ENCODE peak calls at places on chromosomes 7 and 10, in four cellular contexts. One of them, this sample, is unnamed.

GRCh38 chr10:46234431-46235060 is 52.3 kb upstream of the ANTXRL start:
- DNase-seq in activated T-cell treated with anti-CD3 and anti-CD28 coated beads, Interleukin-2, amount 50 U/mL, for 4 hours: no peak
- DNase-seq in heart right ventricle: no peak
- DNase-seq in ELF-1: no peak
- DNase-seq in this sample: no peak

GRCh38 chr7:42342381-42342780 is 105.4 kb upstream of the GLI3 start:
- DNase-seq in activated T-cell treated with anti-CD3 and anti-CD28 coated beads, Interleukin-2, amount 50 U/mL, for 4 hours: no peak
- DNase-seq in heart right ventricle: no peak
- DNase-seq in ELF-1: peak
- DNase-seq in this sample: no peak

GRCh38 chr7:44100458-44101303 is 3.5 kb upstream of the AEBP1 start:
- DNase-seq in activated T-cell treated with anti-CD3 and anti-CD28 coated beads, Interleukin-2, amount 50 U/mL, for 4 hours: no peak
- DNase-seq in heart right ventricle: no peak
- DNase-seq in ELF-1: peak
- DNase-seq in this sample: peak

GRCh38 chr10:72044417-72045041 is 43.8 kb downstream of the SPOCK2 start:
- DNase-seq in activated T-cell treated with anti-CD3 and anti-CD28 coated beads, Interleukin-2, amount 50 U/mL, for 4 hours: no peak
- DNase-seq in heart right ventricle: peak
- DNase-seq in ELF-1: peak
- DNase-seq in this sample: no peak

GRCh38 chr7:132279718-132280117 is 296.6 kb downstream of the PLXNA4 start:
- DNase-seq in activated T-cell treated with anti-CD3 and anti-CD28 coated beads, Interleukin-2, amount 50 U/mL, for 4 hours: no peak
- DNase-seq in heart right ventricle: no peak
- DNase-seq in ELF-1: no peak
- DNase-seq in this sample: no peak

GRCh38 chr7:120996983-120997334 is 8.4 kb downstream of the CPED1 start:
- DNase-seq in activated T-cell treated with anti-CD3 and anti-CD28 coated beads, Interleukin-2, amount 50 U/mL, for 4 hours: no peak
- DNase-seq in heart right ventricle: no peak
- DNase-seq in ELF-1: no peak
- DNase-seq in this sample: no peak

GRCh38 chr7:130084037-130084875 is 13.9 kb downstream of the KLHDC10 start:
- DNase-seq in activated T-cell treated with anti-CD3 and anti-CD28 coated beads, Interleukin-2, amount 50 U/mL, for 4 hours: no peak
- DNase-seq in heart right ventricle: no peak
- DNase-seq in ELF-1: no peak
- DNase-seq in this sample: peak

GRCh38 chr10:25724241-25724640 is 209.8 kb upstream of the MYO3A start:
- DNase-seq in activated T-cell treated with anti-CD3 and anti-CD28 coated beads, Interleukin-2, amount 50 U/mL, for 4 hours: no peak
- DNase-seq in heart right ventricle: no peak
- DNase-seq in ELF-1: no peak
- DNase-seq in this sample: no peak

GRCh38 chr7:106021211-106022067 is 58.4 kb downstream of the CDHR3 start:
- DNase-seq in activated T-cell treated with anti-CD3 and anti-CD28 coated beads, Interleukin-2, amount 50 U/mL, for 4 hours: no peak
- DNase-seq in heart right ventricle: no peak
- DNase-seq in ELF-1: peak
- DNase-seq in this sample: no peak

GRCh38 chr10:7274293-7274692 is 136.5 kb downstream of the SFMBT2 start:
- DNase-seq in activated T-cell treated with anti-CD3 and anti-CD28 coated beads, Interleukin-2, amount 50 U/mL, for 4 hours: no peak
- DNase-seq in heart right ventricle: no peak
- DNase-seq in ELF-1: no peak
- DNase-seq in this sample: no peak

GRCh38 chr7:21408481-21408820 is 19.4 kb upstream of the SP4 start:
- DNase-seq in activated T-cell treated with anti-CD3 and anti-CD28 coated beads, Interleukin-2, amount 50 U/mL, for 4 hours: no peak
- DNase-seq in heart right ventricle: no peak
- DNase-seq in ELF-1: no peak
- DNase-seq in this sample: no peak

GRCh38 chr10:125235093-125236069 is 75.0 kb upstream of the CTBP2 start:
- DNase-seq in activated T-cell treated with anti-CD3 and anti-CD28 coated beads, Interleukin-2, amount 50 U/mL, for 4 hours: no peak
- DNase-seq in heart right ventricle: no peak
- DNase-seq in ELF-1: no peak
- DNase-seq in this sample: no peak

GRCh38 chr10:24465899-24466615 is 257.1 kb downstream of the KIAA1217 start:
- DNase-seq in activated T-cell treated with anti-CD3 and anti-CD28 coated beads, Interleukin-2, amount 50 U/mL, for 4 hours: peak
- DNase-seq in heart right ventricle: no peak
- DNase-seq in ELF-1: no peak
- DNase-seq in this sample: peak

GRCh38 chr7:118057404-118057803 is 126.6 kb upstream of the LSM8 start:
- DNase-seq in activated T-cell treated with anti-CD3 and anti-CD28 coated beads, Interleukin-2, amount 50 U/mL, for 4 hours: no peak
- DNase-seq in heart right ventricle: no peak
- DNase-seq in ELF-1: no peak
- DNase-seq in this sample: peak

GRCh38 chr7:33627741-33628140 is 277.6 kb upstream of the BMPER start:
- DNase-seq in activated T-cell treated with anti-CD3 and anti-CD28 coated beads, Interleukin-2, amount 50 U/mL, for 4 hours: no peak
- DNase-seq in heart right ventricle: no peak
- DNase-seq in ELF-1: no peak
- DNase-seq in this sample: no peak

GRCh38 chr10:132928261-132928660 is 14.1 kb downstream of the CFAP46 start:
- DNase-seq in activated T-cell treated with anti-CD3 and anti-CD28 coated beads, Interleukin-2, amount 50 U/mL, for 4 hours: no peak
- DNase-seq in heart right ventricle: no peak
- DNase-seq in ELF-1: no peak
- DNase-seq in this sample: no peak

GRCh38 chr7:2880882-2881281 is 36.8 kb upstream of the GNA12 start:
- DNase-seq in activated T-cell treated with anti-CD3 and anti-CD28 coated beads, Interleukin-2, amount 50 U/mL, for 4 hours: no peak
- DNase-seq in heart right ventricle: no peak
- DNase-seq in ELF-1: peak
- DNase-seq in this sample: no peak